ENCODE peak calls at places on chromosomes 2 and 18, in six cellular contexts. M, O, C, D, N and J are unnamed samples.

GRCh38 chr2:61368687-61369665 is 101.9 kb downstream of the USP34 start:
- DNase-seq in M (no peak), O (no peak), C (no peak), D (no peak), N (no peak), J (no peak)

GRCh38 chr2:96536445-96537065 is at the start of gene ARID5A:
- DNase-seq in M (peak; percentile 95), O (peak; percentile 85), C (peak; percentile 90), D (peak; percentile 92), N (peak; percentile 92), J (peak; percentile 93)

GRCh38 chr2:74548285-74548918 is 5.3 kb downstream of the LOXL3 start:
- DNase-seq in M (no peak), O (no peak), C (no peak), D (no peak), N (no peak), J (no peak)

GRCh38 chr18:27688581-27688980 is 488.3 kb downstream of the CDH2 start:
- DNase-seq in M (no peak), O (no peak), C (no peak), D (no peak), N (no peak), J (no peak)

GRCh38 chr18:77000527-77000926 is 132.1 kb downstream of the MBP start:
- DNase-seq in M (peak; percentile 62), O (peak; percentile 32), C (peak; percentile 23), D (no peak), N (peak; percentile 70), J (peak; percentile 44)

GRCh38 chr2:238024986-238025385 is 35.8 kb upstream of the SCLY start:
- DNase-seq in M (no peak), O (peak; percentile 89), C (no peak), D (no peak), N (no peak), J (no peak)

GRCh38 chr2:8578335-8579244 is 103.3 kb upstream of the ID2 start:
- DNase-seq in M (no peak), O (peak; percentile 44), C (no peak), D (no peak), N (no peak), J (no peak)

GRCh38 chr18:57743008-57743407 is 60.1 kb downstream of the ATP8B1 start:
- DNase-seq in M (no peak), O (peak; percentile 81), C (no peak), D (no peak), N (no peak), J (no peak)

GRCh38 chr18:30658306-30658705 is 384.2 kb downstream of the DSC3 start:
- DNase-seq in M (no peak), O (no peak), C (no peak), D (no peak), N (no peak), J (no peak)

GRCh38 chr2:42138163-42139016 is 30.8 kb upstream of the EML4 start:
- DNase-seq in M (peak; percentile 23), O (peak; percentile 98), C (no peak), D (no peak), N (no peak), J (no peak)

GRCh38 chr2:96409543-96410184 is 74.1 kb downstream of the NCAPH start:
- DNase-seq in M (peak; percentile 54), O (no peak), C (no peak), D (no peak), N (no peak), J (no peak)

GRCh38 chr2:159183346-159183745 is 103.2 kb downstream of the WDSUB1 start:
- DNase-seq in M (no peak), O (no peak), C (no peak), D (no peak), N (no peak), J (no peak)

GRCh38 chr18:45316127-45316526 is 299.1 kb upstream of the SLC14A2 start:
- DNase-seq in M (no peak), O (no peak), C (no peak), D (no peak), N (no peak), J (no peak)

GRCh38 chr2:66561645-66562336 is 126.9 kb downstream of the MEIS1 start:
- DNase-seq in M (peak; percentile 37), O (no peak), C (no peak), D (no peak), N (no peak), J (no peak)

GRCh38 chr2:88967844-88968243 is 276.4 kb downstream of the RPIA start:
- DNase-seq in M (no peak), O (no peak), C (no peak), D (no peak), N (no peak), J (no peak)

GRCh38 chr2:124983595-124983994 is 958.5 kb downstream of the CNTNAP5 start:
- DNase-seq in M (no peak), O (peak; percentile 51), C (no peak), D (no peak), N (no peak), J (no peak)

GRCh38 chr2:75458201-75458600 is 102.5 kb downstream of the EVA1A start:
- DNase-seq in M (no peak), O (no peak), C (no peak), D (no peak), N (no peak), J (no peak)

GRCh38 chr2:12796617-12797016 is 79.9 kb downstream of the TRIB2 start:
- DNase-seq in M (no peak), O (no peak), C (no peak), D (no peak), N (no peak), J (peak; percentile 69)

GRCh38 chr2:139645617-139646016 is 865.4 kb upstream of the NXPH2 start:
- DNase-seq in M (no peak), O (no peak), C (no peak), D (no peak), N (no peak), J (no peak)
- TF ChIP-seq CTCF in M (no peak), O (no peak), C (no peak), D (no peak), N (no peak), J (no peak)

DNA sequence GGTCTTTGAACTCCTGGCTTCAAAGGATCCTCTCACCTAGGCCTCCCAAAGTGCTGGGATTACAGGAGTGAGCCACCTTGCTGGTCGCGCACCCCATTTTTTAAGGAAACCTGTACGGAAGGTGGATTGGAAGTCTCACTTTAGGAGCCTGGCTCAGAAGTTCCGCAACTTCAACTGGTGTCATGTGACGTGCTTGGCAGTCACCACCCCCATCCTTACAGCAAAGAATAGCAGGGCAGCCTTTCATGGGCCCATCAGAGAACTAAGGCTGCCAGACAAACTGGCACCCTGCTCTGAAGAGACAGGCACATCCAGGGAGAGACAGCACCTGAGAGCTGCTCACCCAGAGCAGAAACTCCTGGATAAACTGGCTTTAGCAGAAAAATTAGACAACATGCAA is 3.3 kb upstream of the SLC66A2 start:
- DNase-seq in M (no peak), O (no peak), C (no peak), D (no peak), N (no peak), J (no peak)
- H3K27ac ChIP-seq in M (no peak overlapping the region), O (no peak overlapping the region), C (no peak overlapping the region), D (peak overlapping the region; percentile 64), N (no peak overlapping the region), J (no peak overlapping the region)

DNA sequence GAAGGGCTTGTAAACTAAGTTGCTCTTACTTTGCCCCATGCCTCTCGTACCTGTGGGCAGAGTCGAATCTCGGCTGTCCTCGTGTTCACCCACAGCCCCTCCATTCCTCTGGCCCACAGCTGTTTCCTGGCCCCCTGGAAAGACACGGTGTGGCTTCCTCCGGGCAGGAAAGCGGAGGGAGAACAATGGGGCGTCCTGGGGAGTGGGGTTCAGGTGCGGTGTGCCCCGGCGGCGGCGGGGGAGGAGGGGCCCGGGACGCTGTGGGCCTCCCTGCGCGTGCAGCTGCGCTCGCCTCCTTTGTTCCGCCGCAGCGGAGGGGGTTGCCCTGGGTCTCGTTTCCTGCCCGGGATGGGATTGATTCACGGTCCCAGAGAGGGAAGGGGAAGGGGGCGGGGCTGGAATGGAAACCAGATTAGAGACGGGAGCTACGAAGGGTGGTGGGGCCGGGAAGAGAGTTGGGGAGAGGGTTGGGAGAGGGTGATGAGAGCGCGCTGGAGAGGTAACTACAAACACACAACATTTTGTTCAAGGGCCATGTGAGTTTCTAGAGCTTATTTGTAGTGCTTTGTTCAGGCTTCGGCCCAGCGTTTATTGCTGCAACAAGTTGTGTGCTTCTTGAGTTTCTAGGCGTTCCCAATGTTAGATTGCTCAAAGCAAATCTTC is 796 bp downstream of the MYO1B start:
- DNase-seq in M (peak; percentile 81), O (peak; percentile 75), C (peak; percentile 61), D (no peak), N (peak; percentile 73), J (peak; percentile 24)
- TF ChIP-seq POLR2A in M (peak; percentile 60), O (no peak), C (no peak), D (no peak), N (no peak), J (no peak)

DNA sequence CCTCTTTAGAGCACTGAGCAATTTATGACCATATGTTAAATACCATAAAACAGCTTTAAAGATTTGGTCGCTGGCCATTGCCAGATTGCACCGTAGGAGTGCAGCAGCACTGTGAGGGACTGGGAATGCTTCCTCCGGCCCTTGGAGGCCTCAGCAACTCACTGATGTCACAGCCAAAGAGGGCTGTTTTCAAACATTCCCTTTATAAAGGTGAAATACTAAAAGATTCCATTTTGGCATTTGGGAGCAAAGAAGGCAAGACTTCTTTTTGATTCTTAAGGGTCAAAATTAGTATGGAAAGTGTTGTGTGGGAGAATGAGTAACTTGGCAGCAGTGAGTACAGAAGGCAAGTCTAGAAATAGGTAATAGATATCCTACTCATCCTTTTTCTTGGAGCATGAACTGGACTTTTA is 63.7 kb downstream of the BABAM2 start:
- DNase-seq in M (no peak), O (peak; percentile 45), C (no peak), D (no peak), N (no peak), J (no peak)
- TF ChIP-seq CTCF in M (no peak), O (no peak), C (no peak), D (no peak), N (no peak), J (no peak)

GRCh38 chr2:241001413-241002274 is 3.2 kb downstream of the SNED1 start:
- DNase-seq in M (no peak), O (no peak), C (no peak), D (no peak), N (peak; percentile 46), J (peak; percentile 3)

GRCh38 chr2:241002275-241003046 is 4.0 kb downstream of the SNED1 start:
- DNase-seq in M (no peak), O (no peak), C (no peak), D (no peak), N (no peak), J (peak; percentile 10)

GRCh38 chr2:241003830-241004564 is 5.6 kb downstream of the SNED1 start:
- DNase-seq in M (no peak), O (no peak), C (no peak), D (no peak), N (no peak), J (no peak)

GRCh38 chr2:241003047-241003360 is 4.6 kb downstream of the SNED1 start:
- DNase-seq in M (no peak), O (no peak), C (no peak), D (no peak), N (no peak), J (no peak)

DNA sequence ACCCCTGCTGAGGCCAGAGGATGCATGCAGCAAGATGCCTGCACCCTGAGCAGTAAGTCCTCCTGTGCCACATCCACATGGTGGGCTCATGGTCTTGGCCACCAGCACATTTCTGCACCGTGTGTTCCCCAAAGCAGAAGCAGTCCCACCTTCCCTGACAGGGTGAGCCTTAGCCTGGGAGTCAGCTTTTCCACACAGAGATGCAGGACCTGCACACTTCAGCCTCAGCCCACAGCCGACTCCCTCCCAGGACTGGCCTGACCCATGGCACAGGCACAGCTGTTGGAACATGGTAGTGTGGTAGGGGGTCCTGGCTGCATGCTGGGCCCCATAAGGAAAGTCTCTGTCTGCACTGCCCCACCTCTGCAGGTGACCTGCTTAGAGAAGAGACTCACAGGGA is 5.0 kb downstream of the SNED1 start:
- DNase-seq in M (no peak), O (no peak), C (no peak), D (no peak), N (no peak), J (no peak)
- H3K27ac ChIP-seq in M (no peak overlapping the region), O (no peak overlapping the region), C (no peak overlapping the region), D (no peak overlapping the region), N (no peak overlapping the region), J (no peak overlapping the region)

GRCh38 chr18:22043837-22044236 is 125.6 kb upstream of the GATA6 start:
- DNase-seq in M (no peak), O (no peak), C (no peak), D (no peak), N (no peak), J (no peak)
- TF ChIP-seq POLR2A in M (no peak), O (no peak), C (no peak), D (no peak), N (no peak), J (no peak)